ENCODE peak calls at places on chromosomes 7 and 10, in four cellular contexts. W, U, T and X are unnamed samples.

GRCh38 chr10:62582804-62583208 is 208.6 kb downstream of the ZNF365 start:
- DNase-seq in W (peak), U (peak), T (no peak), X (no peak)

GRCh38 chr7:26990268-26990667 is 105.5 kb downstream of the HOXA1 start:
- DNase-seq in W (no peak), U (peak), T (no peak), X (no peak)

GRCh38 chr7:23093546-23093945 is 12.0 kb upstream of the KLHL7 start:
- DNase-seq in W (peak), U (no peak), T (no peak), X (no peak)

GRCh38 chr7:7181519-7182155 is 707 bp upstream of the C1GALT1 start:
- DNase-seq in W (no peak), U (peak), T (peak), X (peak)

GRCh38 chr10:117830832-117831231 is 215.9 kb downstream of the RAB11FIP2 start:
- DNase-seq in W (no peak), U (no peak), T (no peak), X (peak)

GRCh38 chr10:15141136-15142067 is 27.1 kb downstream of the NMT2 start:
- DNase-seq in W (peak), U (no peak), T (no peak), X (peak)

GRCh38 chr10:46518028-46518725 is 38.3 kb downstream of the GPRIN2 start:
- DNase-seq in W (no peak), U (no peak), T (no peak), X (no peak)

GRCh38 chr7:88311675-88312036 is 5.0 kb upstream of the STEAP4 start:
- DNase-seq in W (peak), U (no peak), T (no peak), X (no peak)

GRCh38 chr10:113283189-113283588 is 269.7 kb upstream of the HABP2 start:
- DNase-seq in W (no peak), U (no peak), T (no peak), X (no peak)

GRCh38 chr7:16978358-16979244 is 96.8 kb upstream of the AGR3 start:
- DNase-seq in W (peak), U (peak), T (no peak), X (no peak)

GRCh38 chr10:514137-514671 is 175.3 kb downstream of the DIP2C start:
- DNase-seq in W (no peak), U (no peak), T (peak), X (no peak)

GRCh38 chr7:29977926-29978652 is 11.5 kb downstream of the SCRN1 start:
- DNase-seq in W (no peak), U (no peak), T (no peak), X (no peak)
- TF ChIP-seq CTCF in W (no peak), U (no peak), T (no peak), X (no peak)

DNA sequence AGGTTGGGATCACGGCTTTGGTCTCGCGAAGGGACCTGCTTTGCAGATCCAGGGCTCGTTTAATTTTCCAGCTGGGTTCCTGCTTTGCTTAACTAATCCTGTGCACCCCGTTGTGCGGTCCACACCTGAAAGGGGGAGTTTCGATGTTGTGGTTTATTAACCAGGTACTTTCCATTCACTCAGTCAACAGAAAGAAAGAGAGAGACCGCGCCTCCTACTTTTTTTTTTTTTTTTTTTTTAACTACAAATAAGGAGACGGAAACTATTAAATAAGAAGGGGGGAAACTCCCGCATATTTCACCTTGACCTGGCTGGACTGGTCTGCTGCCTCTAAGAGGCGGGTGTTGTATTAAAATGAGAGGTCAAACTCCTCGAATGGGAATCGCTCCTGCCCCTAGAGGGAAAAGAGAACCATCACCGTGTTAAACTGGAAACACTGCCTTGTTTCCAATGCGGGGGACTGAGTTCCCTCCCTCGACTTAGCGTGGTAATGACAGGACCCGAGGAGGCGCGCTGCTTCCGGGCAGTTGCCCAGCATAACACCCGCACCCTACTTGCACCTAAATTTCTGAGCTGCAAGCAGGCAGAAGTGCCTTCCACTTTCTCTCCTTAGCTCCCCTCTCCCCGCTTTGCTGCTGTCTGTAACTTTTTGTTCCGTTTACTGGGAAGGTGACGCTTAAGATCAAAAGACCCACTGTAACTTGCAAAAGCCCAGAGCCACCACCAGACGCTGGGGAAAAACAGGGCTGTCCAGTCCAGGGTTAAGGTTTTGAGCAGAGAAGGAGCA is 1.1 kb upstream of the ITGB8 start:
- DNase-seq in W (peak), U (peak), T (peak), X (peak)
- TF ChIP-seq CTCF in W (peak), U (peak), T (no peak), X (no peak)

GRCh38 chr10:88127266-88127665 is 263.8 kb downstream of the PTEN start:
- DNase-seq in W (no peak), U (no peak), T (no peak), X (no peak)

GRCh38 chr10:88127766-88128165 is 264.3 kb downstream of the PTEN start:
- DNase-seq in W (no peak), U (no peak), T (no peak), X (no peak)

GRCh38 chr10:88130912-88131311 is 267.5 kb downstream of the PTEN start:
- DNase-seq in W (no peak), U (no peak), T (no peak), X (no peak)

GRCh38 chr10:88129013-88129412 is 265.6 kb downstream of the PTEN start:
- DNase-seq in W (no peak), U (no peak), T (no peak), X (no peak)

GRCh38 chr10:88131561-88132139 is 268.2 kb downstream of the PTEN start:
- DNase-seq in W (no peak), U (no peak), T (peak), X (no peak)
- TF ChIP-seq CTCF in W (no peak), U (peak), T (no peak), X (no peak)

GRCh38 chr10:43138757-43139241 is 554 bp downstream of the CSGALNACT2 start:
- DNase-seq in W (peak), U (peak), T (no peak), X (peak)

GRCh38 chr10:43137701-43137970 is 609 bp upstream of the CSGALNACT2 start:
- DNase-seq in W (peak), U (peak), T (no peak), X (peak)

GRCh38 chr10:43136995-43137700 is 1.1 kb upstream of the CSGALNACT2 start:
- DNase-seq in W (peak), U (peak), T (no peak), X (no peak)

GRCh38 chr10:43136432-43136831 is 1.8 kb upstream of the CSGALNACT2 start:
- DNase-seq in W (no peak), U (no peak), T (no peak), X (peak)

GRCh38 chr10:43137971-43138756 is at the start of gene CSGALNACT2:
- DNase-seq in W (peak), U (peak), T (peak), X (peak)
- TF ChIP-seq CTCF in W (no peak), U (no peak), T (no peak), X (no peak)

GRCh38 chr7:37198188-37198905 is 250.3 kb downstream of the ELMO1 start:
- DNase-seq in W (no peak), U (no peak), T (no peak), X (no peak)

GRCh38 chr7:37205451-37205850 is 243.2 kb downstream of the ELMO1 start:
- DNase-seq in W (no peak), U (no peak), T (no peak), X (no peak)

GRCh38 chr7:37201003-37201875 is 247.4 kb downstream of the ELMO1 start:
- DNase-seq in W (peak), U (peak), T (peak), X (peak)

GRCh38 chr7:37198906-37199485 is 249.7 kb downstream of the ELMO1 start:
- DNase-seq in W (peak), U (peak), T (peak), X (peak)

GRCh38 chr7:37201876-37202198 is 246.8 kb downstream of the ELMO1 start:
- DNase-seq in W (no peak), U (no peak), T (no peak), X (no peak)
- TF ChIP-seq CTCF in W (no peak), U (no peak), T (no peak), X (no peak)

GRCh38 chr7:155032978-155033377 is 30.1 kb upstream of the PAXIP1 start:
- DNase-seq in W (no peak), U (no peak), T (no peak), X (no peak)
- TF ChIP-seq CTCF in W (no peak), U (no peak), T (no peak), X (no peak)

DNA sequence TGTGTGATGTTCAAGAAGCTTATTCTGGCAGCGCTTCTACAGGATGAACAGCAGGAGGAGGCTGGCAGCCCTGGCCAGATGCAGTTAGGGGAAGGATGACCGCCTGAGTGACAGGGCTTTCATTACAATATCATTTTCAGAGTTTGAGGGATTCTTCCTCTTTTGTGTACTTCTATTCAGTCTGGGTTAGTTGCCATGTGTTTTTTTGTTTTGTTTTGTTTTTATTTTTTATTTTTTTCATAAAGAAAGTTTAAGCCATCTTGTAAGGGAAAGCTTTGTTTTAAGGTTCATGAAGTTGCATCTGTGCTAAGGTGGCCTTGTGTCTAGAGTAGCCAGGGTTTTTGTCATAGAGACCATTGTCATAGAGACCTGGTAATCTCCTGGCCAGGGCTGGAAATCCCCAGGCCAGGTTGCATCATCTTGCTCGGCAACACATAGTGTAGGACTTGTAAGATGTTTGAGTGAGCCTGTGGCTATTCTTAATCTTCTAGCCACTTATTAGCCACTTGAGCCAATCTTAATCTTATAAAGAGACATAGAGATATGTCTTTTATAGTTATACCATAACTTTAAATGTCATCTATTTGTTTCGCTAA is 230.5 kb upstream of the TMEM229A start:
- DNase-seq in W (peak), U (peak), T (no peak), X (peak)
- TF ChIP-seq CTCF in W (no peak), U (no peak), T (no peak), X (no peak)